ENCODE peak calls at places on chromosome 19, in four cellular contexts. Q, X, M and W are unnamed samples.

GRCh38 chr19:5925830-5926459 is 11.9 kb downstream of the CAPS start:
- DNase-seq in Q (no peak), X (no peak), M (no peak), W (no peak)

GRCh38 chr19:44746616-44746945 is 1.9 kb upstream of the BCL3 start:
- DNase-seq in Q (no peak), X (no peak), M (no peak), W (no peak)

GRCh38 chr19:54164369-54165068 is 5.0 kb upstream of the LENG1 start:
- DNase-seq in Q (peak), X (no peak), M (no peak), W (peak)

GRCh38 chr19:16462757-16463250 is 9.0 kb downstream of the EPS15L1 start:
- DNase-seq in Q (no peak), X (no peak), M (no peak), W (no peak)

GRCh38 chr19:53813996-53814395 is 10.1 kb downstream of the NLRP12 start:
- DNase-seq in Q (no peak), X (no peak), M (no peak), W (no peak)

GRCh38 chr19:33745297-33745696 is 51.4 kb upstream of the KCTD15 start:
- DNase-seq in Q (no peak), X (no peak), M (no peak), W (no peak)

GRCh38 chr19:2302319-2303208 is 5.4 kb downstream of the LINGO3 start:
- DNase-seq in Q (no peak), X (no peak), M (no peak), W (peak)

GRCh38 chr19:45396389-45397260 is 8.2 kb downstream of the PPP1R13L start:
- DNase-seq in Q (no peak), X (no peak), M (no peak), W (no peak)

GRCh38 chr19:34085336-34085735 is 87.0 kb upstream of the LSM14A start:
- DNase-seq in Q (no peak), X (no peak), M (no peak), W (no peak)

GRCh38 chr19:30228113-30228725 is 144.0 kb upstream of the ZNF536 start:
- DNase-seq in Q (peak), X (no peak), M (no peak), W (no peak)

GRCh38 chr19:54481326-54481930 is 8.3 kb upstream of the CDC42EP5 start:
- DNase-seq in Q (peak), X (no peak), M (peak), W (peak)

GRCh38 chr19:2319551-2319950 is 8.8 kb downstream of the LSM7 start:
- DNase-seq in Q (no peak), X (no peak), M (no peak), W (no peak)

GRCh38 chr19:12800873-12801465 is 631 bp downstream of the PRDX2 start:
- DNase-seq in Q (no peak), X (no peak), M (peak), W (peak)

GRCh38 chr19:13095393-13095784 is 7.3 kb downstream of the LYL1 start:
- DNase-seq in Q (no peak), X (no peak), M (no peak), W (no peak)

GRCh38 chr19:29497241-29497640 is 28.6 kb upstream of the VSTM2B start:
- DNase-seq in Q (no peak), X (no peak), M (no peak), W (no peak)

GRCh38 chr19:38006361-38007045 is 99.5 kb downstream of the SIPA1L3 start:
- DNase-seq in Q (no peak), X (peak), M (peak), W (no peak)

GRCh38 chr19:15110418-15110815 is 3.2 kb downstream of the SYDE1 start:
- DNase-seq in Q (no peak), X (no peak), M (no peak), W (no peak)

GRCh38 chr19:11549386-11549953 is 9.6 kb downstream of the ELOF1 start:
- DNase-seq in Q (no peak), X (no peak), M (no peak), W (no peak)

GRCh38 chr19:15028490-15028889 is 20.8 kb upstream of the CASP14 start:
- DNase-seq in Q (no peak), X (no peak), M (no peak), W (no peak)

GRCh38 chr19:10122066-10122465 is 2.4 kb upstream of the EIF3G start:
- DNase-seq in Q (no peak), X (no peak), M (no peak), W (no peak)
- TF ChIP-seq FOXK2 in Q (no peak), X (no peak), M (no peak), W (no peak)

DNA sequence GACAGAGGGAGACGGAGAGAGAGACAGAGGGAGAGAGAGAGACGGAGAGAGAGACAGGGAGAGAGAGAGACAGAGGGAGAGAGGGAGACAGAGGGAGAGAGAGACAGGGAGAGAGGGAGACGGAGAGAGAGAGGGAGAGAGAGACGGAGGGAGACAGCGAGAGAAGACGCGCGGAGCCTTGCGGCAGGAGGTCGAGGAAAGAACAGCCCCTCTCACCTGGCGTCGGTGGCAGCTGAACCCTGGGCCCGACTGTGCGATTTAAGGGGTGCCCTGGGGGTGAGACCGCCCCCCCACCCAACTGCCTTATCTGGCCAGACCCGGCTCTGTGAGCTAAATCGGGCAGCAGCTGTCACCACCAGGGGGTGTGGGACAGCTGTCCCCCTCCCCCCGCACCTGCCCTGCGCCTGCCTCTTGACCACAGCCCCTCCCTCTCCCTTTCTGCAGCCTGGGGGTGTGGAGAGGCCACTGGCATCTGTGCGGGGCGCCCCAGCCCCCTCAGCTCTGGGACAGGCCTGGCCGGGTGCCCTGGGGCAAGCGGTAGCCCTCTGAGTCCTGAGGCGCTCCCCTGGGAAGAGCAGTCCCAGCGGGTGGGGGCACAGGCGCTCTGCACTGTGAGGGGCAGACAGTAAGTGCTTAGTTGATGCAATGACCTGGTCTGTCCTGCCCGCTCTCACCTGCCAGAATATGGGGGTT is 10.8 kb downstream of the JOSD2 start:
- DNase-seq in Q (no peak), X (no peak), M (no peak), W (peak)
- TF ChIP-seq FOXK2 in Q (no peak), X (no peak), M (no peak), W (no peak)

GRCh38 chr19:46919324-46919723 is 58.5 kb downstream of the ARHGAP35 start:
- DNase-seq in Q (no peak), X (no peak), M (no peak), W (no peak)
- TF ChIP-seq FOXK2 in Q (no peak), X (no peak), M (no peak), W (no peak)

GRCh38 chr19:7982103-7982502 is 23.3 kb downstream of the ELAVL1 start:
- DNase-seq in Q (no peak), X (no peak), M (no peak), W (no peak)
- TF ChIP-seq FOXK2 in Q (no peak), X (no peak), M (no peak), W (no peak)

DNA sequence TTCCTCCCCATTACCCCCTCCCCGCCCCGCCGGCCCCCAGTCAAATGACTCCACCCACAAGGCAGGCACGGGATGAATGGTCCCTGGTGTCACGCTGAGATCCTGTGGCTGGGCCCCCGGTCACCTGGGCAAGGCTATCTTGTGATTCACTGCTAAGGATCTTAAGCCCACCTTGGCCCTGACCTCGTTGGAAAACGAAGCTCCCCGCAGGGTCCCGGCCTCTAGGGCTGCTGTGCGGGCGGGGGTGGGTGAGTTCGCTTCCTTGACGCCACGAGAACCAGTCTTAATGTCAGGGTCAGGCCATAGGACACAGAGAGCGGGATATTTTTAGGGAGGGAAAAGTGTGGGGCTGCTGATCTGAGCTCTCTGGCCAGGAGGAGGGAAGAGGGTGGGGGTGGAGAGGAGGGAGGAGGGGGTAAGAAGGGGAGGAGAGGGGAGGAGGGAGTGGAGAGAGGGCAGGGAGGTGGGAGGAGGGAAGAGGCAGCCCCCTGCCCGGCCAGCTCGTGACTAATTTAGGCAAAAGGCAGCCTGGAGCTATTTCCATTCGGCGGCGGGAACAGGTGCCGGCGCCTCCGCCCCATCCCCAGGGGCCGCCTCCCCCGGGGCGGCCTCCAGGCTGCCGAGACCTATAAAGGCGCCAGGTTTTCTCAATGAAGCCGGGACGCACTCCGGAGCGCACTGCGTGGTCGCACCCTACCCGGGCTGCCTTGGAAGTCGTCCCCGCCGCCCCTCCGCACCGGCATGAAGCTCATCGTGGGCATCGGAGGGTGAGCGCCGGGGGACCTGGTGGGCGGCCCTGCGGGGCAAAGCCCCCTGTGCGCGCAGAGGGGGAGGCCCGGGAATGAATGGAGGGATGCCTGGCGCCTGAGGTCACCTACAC is at the start of gene NMRK2:
- DNase-seq in Q (no peak), X (no peak), M (no peak), W (peak)
- TF ChIP-seq FOXK2 in Q (no peak), X (no peak), M (no peak), W (no peak)

GRCh38 chr19:40552848-40553247 is 23.8 kb upstream of the SHKBP1 start:
- DNase-seq in Q (no peak), X (no peak), M (no peak), W (no peak)

GRCh38 chr19:40556953-40557530 is 19.6 kb upstream of the SHKBP1 start:
- DNase-seq in Q (no peak), X (no peak), M (no peak), W (no peak)

GRCh38 chr19:40555978-40556689 is 20.5 kb upstream of the SHKBP1 start:
- DNase-seq in Q (no peak), X (no peak), M (no peak), W (no peak)

GRCh38 chr19:40550951-40551350 is 25.7 kb upstream of the SHKBP1 start:
- DNase-seq in Q (no peak), X (no peak), M (no peak), W (no peak)

GRCh38 chr19:40553885-40554857 is 22.5 kb upstream of the SHKBP1 start:
- DNase-seq in Q (no peak), X (no peak), M (no peak), W (no peak)
- TF ChIP-seq FOXK2 in Q (no peak), X (no peak), M (no peak), W (no peak)

DNA sequence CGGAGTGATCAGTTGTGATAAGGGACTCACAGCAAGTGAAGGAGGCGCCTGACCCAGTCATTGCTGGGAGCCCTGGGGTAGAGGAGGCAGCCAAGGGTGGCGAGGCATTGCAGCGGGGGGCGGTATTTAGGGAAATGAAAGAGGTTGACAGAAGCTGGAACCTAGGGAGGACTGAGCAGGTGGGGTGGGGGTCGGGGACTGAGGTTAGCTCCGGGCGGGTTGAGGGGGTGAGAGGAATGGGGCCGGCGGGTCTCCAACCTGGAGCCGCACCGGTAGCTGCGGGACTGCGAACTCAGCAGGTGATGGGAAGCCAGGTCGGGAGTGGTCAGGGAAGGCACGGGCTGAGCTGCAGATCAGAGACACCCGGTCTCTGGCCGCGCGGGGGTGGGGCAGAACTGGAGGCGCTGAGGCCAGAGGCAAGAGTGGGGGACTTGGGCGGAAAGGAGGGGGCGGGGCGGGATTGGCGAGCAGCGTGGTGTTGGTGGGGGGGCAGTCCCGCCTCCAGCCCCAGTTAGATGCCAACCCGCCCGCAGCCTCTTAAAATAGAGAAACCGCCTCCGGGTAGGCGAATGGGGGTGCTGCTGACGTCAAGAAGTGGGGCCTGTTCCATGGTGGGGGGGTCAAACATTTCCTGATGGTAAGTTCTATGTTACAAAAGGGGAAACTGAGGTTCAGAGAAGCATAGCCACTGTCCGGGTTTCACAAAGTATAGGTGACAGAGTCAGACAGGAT is 1.5 kb downstream of the MAST3 start:
- DNase-seq in Q (no peak), X (peak), M (no peak), W (peak)
- TF ChIP-seq FOXK2 in Q (no peak), X (no peak), M (no peak), W (no peak)

GRCh38 chr19:3897936-3898335 is 17.5 kb downstream of the ATCAY start:
- DNase-seq in Q (no peak), X (no peak), M (no peak), W (no peak)
- TF ChIP-seq FOXK2 in Q (no peak), X (no peak), M (no peak), W (no peak)

DNA sequence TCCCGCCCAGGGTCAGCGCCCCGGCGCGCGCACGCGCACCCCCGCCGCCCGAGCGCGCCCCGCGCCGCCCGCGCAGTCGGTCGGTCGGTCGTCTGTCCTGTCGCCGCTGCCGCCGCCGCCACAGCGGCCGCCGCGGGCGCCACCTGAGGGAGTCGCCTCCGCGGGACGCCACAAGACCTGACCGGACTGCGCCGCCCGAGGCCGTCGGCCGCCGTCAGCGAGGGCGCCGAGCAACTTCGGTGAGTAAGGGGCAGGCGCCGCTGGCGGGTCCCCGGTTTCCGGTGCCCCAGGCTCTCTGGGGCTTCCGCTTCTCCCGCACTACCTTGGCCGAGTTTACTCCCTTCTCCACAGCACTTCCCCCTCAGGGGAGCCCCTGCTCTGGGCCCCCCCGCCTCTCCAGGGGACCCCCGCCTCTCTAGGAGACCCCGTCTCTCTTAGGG is 19.6 kb upstream of the GATAD2A start:
- DNase-seq in Q (no peak), X (no peak), M (no peak), W (no peak)
- TF ChIP-seq FOXK2 in Q (no peak), X (no peak), M (no peak), W (no peak)

GRCh38 chr19:3683866-3684816 is 16.1 kb downstream of the PIP5K1C start:
- DNase-seq in Q (peak), X (no peak), M (no peak), W (peak)

GRCh38 chr19:3682741-3683404 is 17.4 kb downstream of the PIP5K1C start:
- DNase-seq in Q (no peak), X (no peak), M (no peak), W (peak)

GRCh38 chr19:3683405-3683865 is 16.8 kb downstream of the PIP5K1C start:
- DNase-seq in Q (no peak), X (no peak), M (no peak), W (peak)

GRCh38 chr19:3687393-3687773 is 12.9 kb downstream of the PIP5K1C start:
- DNase-seq in Q (no peak), X (no peak), M (no peak), W (no peak)

DNA sequence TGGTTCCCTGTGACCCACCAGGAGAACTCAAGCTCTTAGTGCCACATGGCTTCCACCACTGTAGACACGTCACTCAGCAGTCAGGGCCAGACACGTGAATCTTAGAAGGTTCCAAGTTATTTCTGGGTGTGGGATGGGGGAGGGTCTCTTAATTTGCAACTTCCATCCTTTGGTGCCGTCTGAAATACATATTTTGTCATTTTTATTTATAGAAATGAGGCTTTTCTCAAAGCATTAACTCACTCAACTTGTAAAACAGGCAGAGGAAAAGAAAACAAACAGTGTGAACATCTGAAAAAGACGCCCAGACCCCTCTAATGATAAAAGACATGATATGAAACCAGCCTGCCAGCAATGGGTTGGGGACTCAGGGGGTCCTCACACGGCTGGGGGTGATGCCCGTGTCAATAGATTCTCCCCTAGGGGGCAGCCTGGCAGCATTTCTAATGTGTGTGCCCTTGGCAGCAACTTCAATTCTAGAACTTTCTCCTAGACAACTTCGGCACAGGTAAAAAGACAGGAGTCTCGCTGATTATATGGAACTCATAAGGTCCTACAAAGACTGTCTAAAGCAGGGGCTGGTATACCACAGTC is 15.4 kb downstream of the PIP5K1C start:
- DNase-seq in Q (no peak), X (no peak), M (no peak), W (no peak)
- TF ChIP-seq FOXK2 in Q (no peak), X (no peak), M (no peak), W (no peak)